ENCODE peak calls at places on chromosomes 13 and 19, in seven cellular contexts. G is lower lobe of right lung, Z is MCF 10A, X is IMR-90, E is glutamatergic neuron, O is Calu3, V is AG09309. K is an unnamed sample.

GRCh38 chr13:105207586-105208293 is 1327.7 kb downstream of the EFNB2 start:
- DNase-seq in G (no peak), Z (no peak), X (peak), E (no peak), O (no peak), V (no peak), K (no peak)

GRCh38 chr13:93039131-93039530 is 187.5 kb upstream of the GPC6 start:
- DNase-seq in G (no peak), Z (no peak), X (peak), E (no peak), O (no peak), V (peak), K (no peak)

GRCh38 chr13:26881154-26881553 is 120.6 kb upstream of the GPR12 start:
- DNase-seq in G (no peak), Z (peak), X (peak), E (no peak), O (no peak), V (no peak), K (no peak)

GRCh38 chr19:5623397-5624153 is 692 bp downstream of the SAFB start:
- DNase-seq in G (no peak), Z (no peak), X (no peak), E (peak), O (no peak), V (no peak), K (no peak)

GRCh38 chr13:40992678-40993077 is 26.4 kb downstream of the ELF1 start:
- DNase-seq in G (no peak), Z (no peak), X (no peak), E (no peak), O (no peak), V (no peak), K (no peak)

GRCh38 chr13:34748078-34748477 is 194.0 kb upstream of the NBEA start:
- DNase-seq in G (peak), Z (peak), X (no peak), E (no peak), O (peak), V (peak), K (no peak)

GRCh38 chr19:1251503-1252220 is 3.3 kb downstream of the MIDN start:
- DNase-seq in G (no peak), Z (no peak), X (no peak), E (no peak), O (no peak), V (no peak), K (no peak)

GRCh38 chr13:79621449-79621848 is 140.5 kb downstream of the NDFIP2 start:
- DNase-seq in G (no peak), Z (no peak), X (no peak), E (no peak), O (no peak), V (no peak), K (no peak)

GRCh38 chr13:73698859-73699258 is 435.3 kb downstream of the KLF12 start:
- DNase-seq in G (no peak), Z (no peak), X (peak), E (no peak), O (no peak), V (no peak), K (no peak)

GRCh38 chr19:18023596-18024212 is 15.7 kb downstream of the ARRDC2 start:
- DNase-seq in G (peak), Z (no peak), X (no peak), E (no peak), O (no peak), V (no peak), K (no peak)

GRCh38 chr19:55304279-55304978 is 20.6 kb downstream of the BRSK1 start:
- DNase-seq in G (no peak), Z (peak), X (no peak), E (peak), O (peak), V (no peak), K (peak)

GRCh38 chr19:1460033-1460995 is 10.4 kb downstream of the APC2 start:
- DNase-seq in G (no peak), Z (no peak), X (no peak), E (no peak), O (no peak), V (no peak), K (no peak)

GRCh38 chr19:35048911-35049411 is 7.4 kb downstream of the HPN start:
- DNase-seq in G (peak), Z (peak), X (no peak), E (no peak), O (no peak), V (no peak), K (no peak)

GRCh38 chr13:43214124-43214523 is 190.7 kb downstream of the DNAJC15 start:
- DNase-seq in G (no peak), Z (no peak), X (no peak), E (no peak), O (no peak), V (no peak), K (no peak)

GRCh38 chr13:110869805-110870706 is 44.8 kb downstream of the ANKRD10 start:
- DNase-seq in G (peak), Z (peak), X (peak), E (peak), O (peak), V (peak), K (no peak)

GRCh38 chr13:74767031-74767430 is 632.8 kb upstream of the KLF12 start:
- DNase-seq in G (no peak), Z (peak), X (peak), E (no peak), O (no peak), V (peak), K (no peak)

GRCh38 chr13:110116072-110116487 is 190.9 kb downstream of the COL4A1 start:
- DNase-seq in G (peak), Z (no peak), X (peak), E (peak), O (peak), V (no peak), K (peak)

GRCh38 chr13:47175172-47175806 is 278.4 kb upstream of the HTR2A start:
- DNase-seq in G (no peak), Z (peak), X (peak), E (no peak), O (no peak), V (peak), K (no peak)

GRCh38 chr13:30418886-30419459 is 3.3 kb upstream of the UBE2L5 start:
- DNase-seq in G (no peak), Z (no peak), X (no peak), E (no peak), O (no peak), V (no peak), K (no peak)

GRCh38 chr19:4580961-4581380 is 21.5 kb upstream of the SEMA6B start:
- DNase-seq in G (no peak), Z (no peak), X (no peak), E (no peak), O (no peak), V (no peak), K (no peak)

GRCh38 chr13:23709521-23709920 is 139.3 kb downstream of the TNFRSF19 start:
- DNase-seq in G (no peak), Z (no peak), X (peak), E (no peak), O (peak), V (no peak), K (no peak)

GRCh38 chr19:34345934-34346333 is 19.1 kb upstream of the GPI start:
- DNase-seq in G (peak), Z (peak), X (peak), E (peak), O (peak), V (no peak), K (peak)

GRCh38 chr13:36166051-36166450 is 34.9 kb upstream of the DCLK1 start:
- DNase-seq in G (no peak), Z (no peak), X (no peak), E (no peak), O (no peak), V (no peak), K (no peak)

GRCh38 chr19:55088021-55088451 is 12.4 kb downstream of the EPS8L1 start:
- DNase-seq in G (no peak), Z (no peak), X (no peak), E (peak), O (no peak), V (no peak), K (no peak)

GRCh38 chr19:54518844-54519243 is 16.2 kb downstream of the LAIR2 start:
- DNase-seq in G (no peak), Z (no peak), X (no peak), E (no peak), O (peak), V (no peak), K (peak)

GRCh38 chr19:40601061-40601973 is at the start of gene LTBP4:
- DNase-seq in G (no peak), Z (no peak), X (no peak), E (peak), O (peak), V (no peak), K (no peak)

GRCh38 chr19:16324384-16325160 is at the start of gene KLF2:
- DNase-seq in G (peak), Z (peak), X (peak), E (peak), O (peak), V (peak), K (peak)

GRCh38 chr13:98519976-98520375 is 56.9 kb downstream of the STK24 start:
- DNase-seq in G (no peak), Z (no peak), X (no peak), E (no peak), O (no peak), V (no peak), K (no peak)

GRCh38 chr13:40682449-40683240 is 16.2 kb upstream of the FOXO1 start:
- DNase-seq in G (no peak), Z (peak), X (peak), E (no peak), O (no peak), V (no peak), K (no peak)

GRCh38 chr19:9850235-9850959 is 15.3 kb downstream of the PIN1 start:
- DNase-seq in G (no peak), Z (no peak), X (no peak), E (peak), O (no peak), V (no peak), K (no peak)

GRCh38 chr19:9847087-9847671 is 12.1 kb downstream of the PIN1 start:
- DNase-seq in G (no peak), Z (peak), X (peak), E (peak), O (peak), V (peak), K (no peak)

GRCh38 chr19:9849786-9850185 is 14.7 kb downstream of the PIN1 start:
- DNase-seq in G (no peak), Z (no peak), X (no peak), E (no peak), O (no peak), V (no peak), K (no peak)

GRCh38 chr19:9848761-9849160 is 13.6 kb downstream of the PIN1 start:
- DNase-seq in G (no peak), Z (no peak), X (no peak), E (no peak), O (no peak), V (no peak), K (no peak)

DNA sequence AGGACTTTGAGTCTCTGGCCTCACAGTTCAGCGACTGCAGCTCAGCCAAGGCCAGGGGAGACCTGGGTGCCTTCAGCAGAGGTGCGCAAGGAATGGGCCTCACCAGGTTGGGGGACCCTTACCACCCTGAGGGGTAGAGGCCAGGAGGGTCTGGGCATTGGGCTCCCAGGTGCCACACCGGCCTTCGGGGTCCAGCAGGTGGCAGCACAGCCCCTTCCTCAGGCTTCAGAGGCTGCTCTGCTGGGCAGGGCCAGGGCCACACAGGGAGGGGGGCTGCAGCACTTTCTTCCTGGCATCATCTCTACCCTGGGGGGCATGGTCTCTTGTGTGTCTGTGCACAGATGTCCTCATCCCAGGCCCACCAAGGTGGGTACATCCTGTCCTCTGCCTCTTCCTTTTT is 12.9 kb downstream of the PIN1 start:
- DNase-seq in G (no peak), Z (no peak), X (no peak), E (peak), O (peak), V (no peak), K (peak)
- TF ChIP-seq CTCF in G (peak), Z (peak), X (peak), E (peak), O (no peak), V (peak), K (peak)

DNA sequence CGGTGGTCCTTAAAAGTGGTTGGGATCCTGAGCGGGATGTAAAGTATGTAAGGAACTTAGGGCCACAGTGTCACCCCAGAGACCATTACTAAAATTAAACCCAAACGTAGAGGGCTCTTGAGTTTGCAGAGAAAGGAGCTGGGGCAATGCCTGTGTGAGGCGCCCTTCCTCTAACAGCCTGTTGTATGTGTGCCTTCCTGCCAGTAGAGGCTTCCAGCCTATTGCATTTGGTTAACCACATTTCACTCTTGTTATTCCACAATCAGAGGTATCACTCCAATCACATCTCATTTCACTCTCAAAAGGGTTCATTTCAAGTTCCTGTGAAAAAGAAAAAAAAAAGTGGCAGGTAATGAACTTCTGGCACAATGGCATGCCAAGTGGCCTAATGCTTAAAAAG is 29.4 kb downstream of the DIAPH3 start:
- DNase-seq in G (no peak), Z (no peak), X (no peak), E (no peak), O (no peak), V (no peak), K (no peak)
- TF ChIP-seq CTCF in G (no peak), Z (no peak), X (peak), E (no peak), O (no peak), V (peak), K (no peak)

GRCh38 chr13:37918116-37919100 is 48.8 kb upstream of the TRPC4 start:
- DNase-seq in G (no peak), Z (no peak), X (no peak), E (no peak), O (peak), V (no peak), K (no peak)
- TF ChIP-seq CTCF in G (no peak), Z (no peak), X (no peak), E (no peak), O (no peak), V (no peak), K (no peak)

GRCh38 chr13:61286148-61286745 is 129.4 kb downstream of the PCDH20 start:
- DNase-seq in G (no peak), Z (peak), X (no peak), E (peak), O (no peak), V (no peak), K (no peak)
- TF ChIP-seq CTCF in G (no peak), Z (no peak), X (no peak), E (peak), O (no peak), V (no peak), K (no peak)